ENCODE peak calls at places on chromosomes 7 and 10, in five cellular contexts. I, C, D, F and X are unnamed samples.

GRCh38 chr7:41445432-41445831 is 257.5 kb downstream of the INHBA start:
- DNase-seq in I (no peak), C (no peak), D (no peak), F (no peak), X (no peak)

GRCh38 chr10:80500572-80501380 is 36.9 kb upstream of the SH2D4B start:
- DNase-seq in I (no peak), C (peak; percentile 54), D (no peak), F (peak; percentile 63), X (no peak)

GRCh38 chr7:157389951-157390730 is 53.3 kb downstream of the DNAJB6 start:
- DNase-seq in I (no peak), C (no peak), D (no peak), F (no peak), X (no peak)

GRCh38 chr10:83764681-83765080 is 374.6 kb upstream of the GHITM start:
- DNase-seq in I (no peak), C (no peak), D (no peak), F (no peak), X (no peak)

GRCh38 chr10:17476073-17476472 is 21.7 kb upstream of the ST8SIA6 start:
- DNase-seq in I (no peak), C (no peak), D (no peak), F (no peak), X (no peak)

GRCh38 chr10:100519321-100520051 is at the start of gene SEC31B:
- DNase-seq in I (no peak), C (no peak), D (no peak), F (no peak), X (no peak)

GRCh38 chr10:30803901-30804322 is 174.4 kb upstream of the LYZL2 start:
- DNase-seq in I (no peak), C (no peak), D (no peak), F (no peak), X (no peak)

GRCh38 chr7:70775570-70776156 is 356.3 kb upstream of the GALNT17 start:
- DNase-seq in I (no peak), C (peak; percentile 25), D (no peak), F (no peak), X (no peak)

GRCh38 chr7:151281686-151282085 is 33.2 kb upstream of the SMARCD3 start:
- DNase-seq in I (no peak), C (no peak), D (no peak), F (no peak), X (no peak)

GRCh38 chr10:18610517-18610916 is 40.9 kb downstream of the NSUN6 start:
- DNase-seq in I (no peak), C (no peak), D (no peak), F (peak; percentile 90), X (no peak)

GRCh38 chr7:157516311-157516710 is 179.5 kb downstream of the DNAJB6 start:
- DNase-seq in I (no peak), C (no peak), D (no peak), F (no peak), X (no peak)

GRCh38 chr10:25080880-25081581 is 64.6 kb downstream of the THNSL1 start:
- DNase-seq in I (peak; percentile 20), C (peak; percentile 53), D (peak; percentile 35), F (peak; percentile 59), X (peak; percentile 24)

GRCh38 chr7:28473567-28474266 is 61.4 kb downstream of the CREB5 start:
- DNase-seq in I (no peak), C (no peak), D (no peak), F (no peak), X (no peak)

GRCh38 chr7:31478744-31479143 is 35.1 kb upstream of the ITPRID1 start:
- DNase-seq in I (no peak), C (no peak), D (no peak), F (peak; percentile 20), X (no peak)

GRCh38 chr10:25263931-25264330 is 89.1 kb downstream of the GPR158 start:
- DNase-seq in I (no peak), C (no peak), D (no peak), F (no peak), X (no peak)

GRCh38 chr10:107152087-107152486 is 12.4 kb downstream of the SORCS1 start:
- DNase-seq in I (no peak), C (no peak), D (no peak), F (no peak), X (no peak)

GRCh38 chr7:143126146-143126545 is 5.7 kb upstream of the PIP start:
- DNase-seq in I (no peak), C (no peak), D (no peak), F (peak; percentile 67), X (no peak)

GRCh38 chr7:72298912-72299311 is 113.2 kb downstream of the CALN1 start:
- DNase-seq in I (no peak), C (no peak), D (no peak), F (no peak), X (no peak)

GRCh38 chr7:73774923-73775322 is 4.9 kb upstream of the CLDN3 start:
- DNase-seq in I (no peak), C (no peak), D (no peak), F (no peak), X (no peak)

GRCh38 chr7:157228864-157229422 is 90.2 kb downstream of the UBE3C start:
- DNase-seq in I (no peak), C (peak; percentile 29), D (no peak), F (no peak), X (no peak)

GRCh38 chr7:44796034-44796503 is 412 bp upstream of the PPIA start:
- DNase-seq in I (no peak), C (peak; percentile 62), D (no peak), F (peak; percentile 60), X (no peak)

GRCh38 chr10:18681971-18682403 is 22.8 kb downstream of the ARL5B start:
- DNase-seq in I (no peak), C (no peak), D (no peak), F (peak; percentile 36), X (no peak)

GRCh38 chr10:45052700-45053099 is 52.0 kb downstream of the ZNF22 start:
- DNase-seq in I (no peak), C (no peak), D (no peak), F (no peak), X (no peak)

GRCh38 chr7:101823086-101823485 is 5.7 kb downstream of the CUX1 start:
- DNase-seq in I (no peak), C (no peak), D (no peak), F (no peak), X (no peak)

GRCh38 chr7:88267421-88267820 is 39.3 kb downstream of the STEAP4 start:
- DNase-seq in I (no peak), C (no peak), D (no peak), F (no peak), X (no peak)

GRCh38 chr7:82413237-82413636 is 30.3 kb downstream of the CACNA2D1 start:
- DNase-seq in I (no peak), C (no peak), D (no peak), F (no peak), X (no peak)

GRCh38 chr7:107701191-107701590 is 40.6 kb downstream of the SLC26A4 start:
- DNase-seq in I (no peak), C (no peak), D (no peak), F (no peak), X (no peak)